ENCODE peak calls at places on chromosomes 13 and 19, in five cellular contexts. D is kidney, Q is psoas muscle, W is heart right ventricle, S is heart left ventricle. A is an unnamed sample.

GRCh38 chr13:27442071-27442647 is 8.2 kb downstream of the MTIF3 start:
- DNase-seq in D (no peak), Q (no peak), W (no peak), S (no peak), A (no peak)

GRCh38 chr19:35901854-35902661 is at the start of gene HCST:
- DNase-seq in D (no peak), Q (no peak), W (no peak), S (no peak), A (no peak)

GRCh38 chr13:45224181-45224580 is 23.3 kb upstream of the KCTD4 start:
- DNase-seq in D (no peak), Q (no peak), W (no peak), S (no peak), A (no peak)

GRCh38 chr19:37930416-37930815 is 23.4 kb downstream of the SIPA1L3 start:
- DNase-seq in D (no peak), Q (no peak), W (no peak), S (no peak), A (no peak)

GRCh38 chr13:97715763-97716162 is 237.7 kb upstream of the IPO5 start:
- DNase-seq in D (no peak), Q (no peak), W (no peak), S (no peak), A (no peak)

GRCh38 chr19:48858984-48859710 is 9.3 kb downstream of the PLEKHA4 start:
- DNase-seq in D (peak; percentile 83), Q (peak; percentile 71), W (no peak), S (peak; percentile 33), A (peak; percentile 83)

GRCh38 chr19:49689133-49690072 is at the start of gene ADM5:
- DNase-seq in D (no peak), Q (peak; percentile 77), W (no peak), S (no peak), A (peak; percentile 70)

GRCh38 chr19:9741476-9742171 is 26.9 kb downstream of the ZNF846 start:
- DNase-seq in D (no peak), Q (no peak), W (no peak), S (no peak), A (no peak)

GRCh38 chr19:1752757-1753728 is at the start of gene ONECUT3:
- DNase-seq in D (peak; percentile 66), Q (no peak), W (no peak), S (no peak), A (no peak)

GRCh38 chr13:109381546-109382180 is 404.7 kb downstream of the IRS2 start:
- DNase-seq in D (no peak), Q (no peak), W (no peak), S (no peak), A (no peak)

GRCh38 chr13:95660981-95661581 is 15.9 kb upstream of the DNAJC3 start:
- DNase-seq in D (no peak), Q (no peak), W (no peak), S (peak; percentile 16), A (no peak)
- TF ChIP-seq CTCF in D (peak; percentile 41), Q (peak; percentile 53), W (peak; percentile 51), S (peak; percentile 57), A (peak; percentile 37)

DNA sequence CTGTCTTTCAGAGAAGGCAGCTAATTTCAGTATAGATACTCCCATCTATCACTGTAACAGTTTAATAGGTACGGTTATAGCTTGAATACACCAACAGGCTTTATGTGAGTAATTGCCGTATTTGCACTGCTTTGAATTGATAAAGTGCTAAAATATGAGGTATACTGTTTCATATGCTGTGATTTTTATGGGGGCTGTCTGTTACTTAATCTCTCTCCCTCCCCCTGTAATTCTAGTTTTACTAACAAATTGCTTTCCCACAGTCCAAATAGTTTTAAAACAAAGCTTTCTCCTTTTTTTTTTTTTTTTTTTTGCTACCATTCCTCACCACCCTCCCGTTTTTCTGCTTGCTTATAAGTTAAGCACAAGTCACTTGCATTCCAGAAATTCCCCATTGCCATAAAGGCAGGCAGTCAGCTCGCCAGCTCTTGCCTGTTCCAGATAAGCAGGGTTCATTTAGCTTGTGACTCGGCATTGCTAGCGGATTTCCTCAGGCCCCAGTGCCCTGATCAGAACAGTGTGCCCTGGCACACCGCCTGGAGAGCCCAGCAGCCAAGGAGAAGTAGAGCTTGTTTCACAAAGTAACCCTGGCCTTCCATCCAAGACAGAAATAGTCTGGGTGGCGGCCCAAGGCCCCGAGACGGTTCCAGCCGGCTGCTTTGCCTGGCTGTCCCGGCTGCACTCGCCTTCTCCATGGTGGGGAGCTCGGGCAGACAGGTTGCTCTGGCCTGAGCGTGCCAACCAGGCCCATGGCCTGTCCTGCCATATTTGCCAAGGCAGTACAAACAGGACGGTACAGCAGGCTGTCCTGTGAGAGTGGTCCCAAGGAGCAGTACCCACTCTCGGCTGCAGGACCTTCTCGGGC is 43.5 kb upstream of the NPAS1 start:
- DNase-seq in D (peak; percentile 97), Q (peak; percentile 99), W (peak; percentile 90), S (peak; percentile 92), A (peak; percentile 88)
- H3K4me1 ChIP-seq in D (peaks cover 41% of the 10 kb centered on the region), Q (peaks cover 87% of the 10 kb centered on the region), W (peaks cover 54% of the 10 kb centered on the region), S (peaks cover 71% of the 10 kb centered on the region), A (peaks cover 32% of the 10 kb centered on the region)

GRCh38 chr19:58182577-58182988 is 278 bp upstream of the ZNF274 start:
- DNase-seq in D (no peak), Q (no peak), W (no peak), S (peak; percentile 93), A (no peak)
- H3K9me3 ChIP-seq in D (peaks cover 67% of the 10 kb centered on the region), Q (peaks cover 91% of the 10 kb centered on the region), W (peaks cover 78% of the 10 kb centered on the region), S (peaks cover 17% of the 10 kb centered on the region), A (peaks cover 2% of the 10 kb centered on the region)

DNA sequence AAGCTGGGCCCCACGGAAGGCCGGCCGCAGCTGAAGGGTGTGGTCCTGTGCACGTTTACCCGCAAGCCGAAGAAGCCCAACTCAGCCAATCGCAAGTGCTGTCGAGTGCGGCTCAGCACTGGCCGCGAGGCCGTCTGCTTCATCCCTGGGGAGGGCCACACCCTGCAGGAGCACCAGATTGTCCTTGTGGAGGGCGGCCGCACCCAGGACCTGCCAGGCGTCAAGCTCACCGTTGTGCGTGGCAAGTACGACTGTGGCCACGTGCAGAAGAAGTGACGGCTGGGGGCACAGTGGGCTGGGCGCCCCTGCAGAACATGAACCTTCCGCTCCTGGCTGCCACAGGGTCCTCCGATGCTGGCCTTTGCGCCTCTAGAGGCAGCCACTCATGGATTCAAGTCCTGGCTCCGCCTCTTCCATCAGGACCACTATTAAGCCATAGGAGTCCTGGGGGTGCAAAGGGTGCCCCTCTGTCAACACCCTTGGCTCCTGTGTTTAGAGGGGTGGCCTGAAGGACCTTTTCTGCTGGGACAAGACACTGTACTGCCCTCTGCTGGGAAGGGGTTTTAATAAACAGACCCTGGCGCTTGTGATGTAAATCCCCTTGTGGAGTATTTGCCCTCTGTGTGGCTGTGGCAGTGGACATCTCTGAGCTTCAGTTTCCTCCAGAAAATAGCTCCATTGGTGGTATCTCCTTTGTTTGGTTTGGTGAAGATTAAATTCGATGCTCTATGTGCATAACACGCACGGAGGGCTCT is 1.9 kb downstream of the MRPS12 start:
- DNase-seq in D (peak; percentile 78), Q (peak; percentile 58), W (no peak), S (no peak), A (peak; percentile 81)
- TF ChIP-seq CTCF in D (peak; percentile 29), Q (peak; percentile 29), W (peak; percentile 17), S (peak; percentile 33), A (no peak)

DNA sequence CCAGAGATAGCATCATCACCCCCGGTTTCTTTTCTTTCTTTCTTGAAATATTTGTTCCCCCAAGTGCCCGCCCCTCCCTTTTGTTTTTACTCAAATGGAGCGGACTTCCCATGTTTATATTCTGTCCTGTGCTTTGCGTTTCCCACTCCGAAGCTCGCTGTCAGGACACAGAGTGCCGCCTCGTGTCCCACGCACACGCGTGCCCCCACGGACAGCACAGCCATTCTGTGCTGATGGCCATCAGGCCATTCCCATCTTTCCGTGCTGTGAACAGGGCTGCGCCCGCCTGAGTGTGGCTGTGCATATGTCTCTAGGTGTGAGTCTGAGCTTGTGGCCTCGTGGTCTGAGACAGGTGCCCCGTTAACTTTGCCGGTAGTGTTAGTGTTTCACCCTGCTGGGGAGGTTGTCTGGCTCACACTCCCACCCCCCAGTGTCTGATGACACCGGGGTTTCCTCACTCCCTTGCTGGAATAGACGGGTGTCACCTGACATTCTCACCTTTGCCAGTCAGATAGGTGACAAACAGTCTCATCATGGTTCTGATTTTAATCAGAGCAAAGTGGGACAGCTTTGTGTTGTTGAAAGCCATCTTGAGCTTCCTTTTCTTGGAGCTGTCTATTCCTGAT is 6.9 kb downstream of the PAK4 start:
- DNase-seq in D (no peak), Q (no peak), W (no peak), S (no peak), A (no peak)
- H3K4me1 ChIP-seq in D (peaks cover 28% of the 10 kb centered on the region), Q (peaks cover 11% of the 10 kb centered on the region), W (peaks cover 47% of the 10 kb centered on the region), S (peaks cover 45% of the 10 kb centered on the region), A (peaks cover 26% of the 10 kb centered on the region)

DNA sequence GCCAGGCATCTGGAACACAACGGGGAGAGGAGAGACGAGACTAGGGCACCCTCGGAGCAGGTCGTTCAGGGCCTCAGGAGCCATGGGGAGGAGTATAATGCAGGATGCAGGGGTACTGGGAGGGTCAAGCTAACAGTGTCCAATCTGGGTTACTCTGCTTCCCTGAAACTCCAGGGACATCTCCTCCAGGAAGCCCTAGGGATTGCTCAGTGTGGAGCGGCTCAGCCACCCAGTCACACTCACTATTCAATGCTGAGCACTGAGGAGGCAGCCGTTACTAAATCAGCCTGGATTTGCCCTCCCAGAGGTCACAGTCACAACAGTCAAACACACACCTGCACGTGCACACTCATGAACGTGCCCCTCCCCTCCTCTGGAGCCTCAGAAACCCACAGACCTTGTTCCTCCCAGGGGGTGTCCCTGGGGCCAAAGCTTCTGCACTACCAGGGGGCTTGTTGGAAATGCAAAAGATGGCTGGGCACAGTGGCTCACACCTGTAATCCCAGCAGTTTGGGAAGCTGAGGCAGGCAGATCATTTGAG is 6.9 kb upstream of the FOSB start:
- DNase-seq in D (no peak), Q (no peak), W (no peak), S (no peak), A (no peak)
- H3K9me3 ChIP-seq in D (no peaks in the 10 kb centered on the region), Q (no peaks in the 10 kb centered on the region), W (no peaks in the 10 kb centered on the region), S (no peaks in the 10 kb centered on the region), A (no peaks in the 10 kb centered on the region)

GRCh38 chr13:31008400-31009115 is 76.1 kb downstream of the TEX26 start:
- DNase-seq in D (no peak), Q (no peak), W (no peak), S (no peak), A (no peak)
- TF ChIP-seq CTCF in D (no peak), Q (no peak), W (no peak), S (no peak), A (no peak)

DNA sequence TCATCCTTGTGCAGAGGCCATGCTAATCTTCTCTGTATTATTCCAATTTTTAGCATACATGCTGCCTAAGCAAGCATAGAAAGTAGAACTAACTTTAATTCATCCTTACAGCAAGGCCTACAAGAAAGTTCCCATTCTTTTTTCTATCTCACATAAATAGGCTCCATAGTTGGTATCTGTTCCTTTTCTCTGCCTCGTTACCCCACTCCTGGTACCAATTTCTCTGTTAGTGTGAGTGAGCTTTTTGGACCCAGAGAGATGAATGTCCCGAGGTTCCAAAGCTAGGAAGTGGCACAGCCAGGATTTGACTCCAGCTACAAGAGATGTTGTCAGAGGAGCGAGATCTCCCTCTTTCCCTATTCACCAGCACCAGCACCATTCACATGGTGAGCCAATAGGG is 9.7 kb downstream of the HIF3A start:
- DNase-seq in D (no peak), Q (no peak), W (no peak), S (no peak), A (no peak)
- H3K4me1 ChIP-seq in D (no peaks in the 10 kb centered on the region), Q (no peaks in the 10 kb centered on the region), W (peaks cover 35% of the 10 kb centered on the region), S (peaks cover 18% of the 10 kb centered on the region), A (no peaks in the 10 kb centered on the region)

GRCh38 chr19:58429745-58430144 is 10.2 kb downstream of the ZNF132 start:
- DNase-seq in D (no peak), Q (no peak), W (no peak), S (no peak), A (no peak)
- H3K9me3 ChIP-seq in D (peaks cover 69% of the 10 kb centered on the region), Q (peaks cover 68% of the 10 kb centered on the region), W (peaks cover 66% of the 10 kb centered on the region), S (peaks cover 18% of the 10 kb centered on the region), A (peaks cover 29% of the 10 kb centered on the region)